ENCODE peak calls at places on chromosomes 12 and 14, in five cellular contexts. T is stomach, L is ovary, Y is body of pancreas, U is pancreas. K is an unnamed sample.

GRCh38 chr12:121314441-121314840 is 17.9 kb upstream of the CAMKK2 start:
- DNase-seq in L (no peak), T (no peak), Y (no peak), U (no peak), K (no peak)

GRCh38 chr12:69991683-69992297 is 166.8 kb downstream of the MYRFL start:
- DNase-seq in Y (no peak), L (no peak), T (no peak), U (no peak), K (no peak)

GRCh38 chr14:91244501-91244901 is at the start of gene GPR68:
- DNase-seq in T (peak), Y (no peak), L (no peak), U (peak), K (peak)

GRCh38 chr14:50573862-50574261 is 13.9 kb downstream of the ATL1 start:
- DNase-seq in Y (no peak), U (no peak), T (no peak), L (no peak), K (no peak)

GRCh38 chr14:35406811-35407630 is 2.5 kb upstream of the NFKBIA start:
- DNase-seq in L (no peak), Y (no peak), U (no peak), T (no peak), K (peak)

GRCh38 chr12:24045816-24046257 is 96.4 kb upstream of the SOX5 start:
- DNase-seq in T (no peak), U (no peak), Y (no peak), L (no peak), K (peak)

GRCh38 chr12:13289644-13290285 is 93.2 kb downstream of the EMP1 start:
- DNase-seq in U (no peak), T (no peak), L (no peak), Y (no peak), K (no peak)

GRCh38 chr14:54762296-54762695 is 140.3 kb downstream of the GCH1 start:
- DNase-seq in U (no peak), T (no peak), Y (no peak), L (no peak), K (peak)

GRCh38 chr12:109738209-109738608 is 24.6 kb downstream of the FAM222A start:
- DNase-seq in Y (peak), L (no peak), U (peak), T (peak), K (no peak)

GRCh38 chr14:93219103-93219726 is 12.2 kb downstream of the UBR7 start:
- DNase-seq in U (peak), T (peak), Y (peak), L (no peak), K (peak)

GRCh38 chr14:96502621-96503251 is 554 bp downstream of the PAPOLA start:
- DNase-seq in T (peak), Y (peak), L (peak), U (peak), K (peak)

GRCh38 chr14:65850429-65851145 is 438.1 kb downstream of the FUT8 start:
- DNase-seq in U (no peak), L (no peak), Y (no peak), T (no peak), K (no peak)

GRCh38 chr12:1695836-1696670 is 5.2 kb downstream of the ADIPOR2 start:
- DNase-seq in Y (no peak), T (no peak), U (no peak), L (no peak), K (no peak)

GRCh38 chr12:110042260-110042659 is 6.1 kb downstream of the C12orf76 start:
- DNase-seq in L (no peak), U (no peak), Y (no peak), T (no peak), K (no peak)

GRCh38 chr14:68011629-68012028 is 192.1 kb downstream of the RAD51B start:
- DNase-seq in L (no peak), U (no peak), Y (no peak), T (no peak), K (peak)

GRCh38 chr12:105977256-105978051 is 161.3 kb downstream of the NUAK1 start:
- DNase-seq in L (no peak), Y (no peak), U (no peak), T (no peak), K (peak)

GRCh38 chr14:37903561-37904191 is 304.0 kb upstream of the SSTR1 start:
- DNase-seq in U (no peak), T (no peak), Y (peak), L (no peak), K (peak)

GRCh38 chr12:48744251-48745008 is 27.9 kb upstream of the CCNT1 start:
- DNase-seq in T (no peak), Y (no peak), L (no peak), U (no peak), K (no peak)

GRCh38 chr12:104632724-104633181 is 176.0 kb downstream of the CHST11 start:
- DNase-seq in U (no peak), T (no peak), L (no peak), Y (no peak), K (peak)

GRCh38 chr14:103023881-103024473 is 33.4 kb downstream of the CDC42BPB start:
- DNase-seq in U (no peak), Y (no peak), T (no peak), L (no peak), K (peak)

GRCh38 chr12:82694970-82695369 is 8.3 kb downstream of the TMTC2 start:
- DNase-seq in L (no peak), T (no peak), Y (no peak), U (no peak), K (peak)

GRCh38 chr14:85702937-85703336 is 173.0 kb downstream of the FLRT2 start:
- DNase-seq in L (no peak), Y (no peak), U (no peak), T (no peak), K (peak)

GRCh38 chr14:83463500-83464098 is 1929.9 kb upstream of the SEL1L start:
- DNase-seq in T (peak), L (no peak), Y (peak), U (peak), K (peak)

GRCh38 chr14:97266653-97267052 is 469.5 kb downstream of the VRK1 start:
- DNase-seq in L (no peak), U (no peak), T (no peak), Y (no peak), K (peak)

GRCh38 chr12:269216-269615 is 6.6 kb upstream of the SLC6A13 start:
- DNase-seq in L (peak), Y (no peak), U (no peak), T (no peak), K (peak)

GRCh38 chr12:91406920-91407341 is 224.3 kb upstream of the DCN start:
- DNase-seq in L (no peak), U (peak), T (no peak), Y (no peak), K (peak)

GRCh38 chr14:62792578-62792977 is 252.7 kb downstream of the KCNH5 start:
- DNase-seq in T (no peak), U (no peak), Y (no peak), L (no peak), K (no peak)

GRCh38 chr14:71076472-71076871 is 169.2 kb downstream of the PCNX1 start:
- DNase-seq in L (no peak), Y (no peak), T (no peak), U (no peak), K (no peak)

DNA sequence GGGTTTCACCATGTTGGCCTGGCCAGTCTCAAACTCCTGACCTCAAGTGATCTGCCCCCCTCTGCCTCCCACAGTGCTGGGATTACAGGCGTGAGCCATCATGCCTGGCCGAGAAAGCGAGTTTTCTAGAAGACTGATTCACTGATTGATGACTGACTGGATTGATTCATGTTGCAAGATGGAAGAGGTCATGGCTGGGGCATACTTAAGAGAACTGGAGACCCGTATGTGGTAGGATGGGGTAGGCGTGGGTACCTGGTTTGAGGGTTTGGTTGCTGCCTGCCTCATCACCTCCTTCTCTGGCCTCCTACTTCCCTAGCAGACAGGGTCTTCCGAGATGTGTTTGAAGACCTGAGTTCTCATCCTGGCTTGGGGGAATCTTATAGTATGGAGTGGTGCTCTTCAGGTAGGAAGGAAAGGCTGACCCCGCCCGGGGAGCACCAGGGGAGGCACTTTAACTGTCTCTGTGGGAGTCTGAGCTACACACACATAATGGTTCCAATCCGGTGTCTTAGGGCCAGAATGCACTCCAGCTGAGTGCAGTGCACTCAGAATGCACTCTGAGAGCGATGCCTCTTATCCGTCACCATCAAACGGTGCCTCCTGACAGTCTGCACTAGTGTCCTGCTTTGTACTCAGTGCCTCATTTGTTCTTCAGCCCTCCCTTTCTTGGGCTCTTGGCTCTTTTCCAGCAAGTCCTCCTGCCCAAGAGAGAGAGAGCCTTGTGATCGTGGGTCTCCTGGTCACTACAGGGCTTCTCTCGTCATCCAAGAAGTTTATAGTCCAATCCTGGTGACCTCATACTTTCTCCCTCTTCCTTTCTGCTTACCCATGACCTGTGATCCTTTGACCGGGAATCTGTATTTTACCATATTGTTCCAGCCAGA is 19.7 kb downstream of the PLEKHG3 start:
- DNase-seq in U (no peak), Y (no peak), L (no peak), T (no peak), K (no peak)
- H3K4me3 ChIP-seq in U (no peak), Y (no peak), L (no peak), T (no peak), K (no peak)

DNA sequence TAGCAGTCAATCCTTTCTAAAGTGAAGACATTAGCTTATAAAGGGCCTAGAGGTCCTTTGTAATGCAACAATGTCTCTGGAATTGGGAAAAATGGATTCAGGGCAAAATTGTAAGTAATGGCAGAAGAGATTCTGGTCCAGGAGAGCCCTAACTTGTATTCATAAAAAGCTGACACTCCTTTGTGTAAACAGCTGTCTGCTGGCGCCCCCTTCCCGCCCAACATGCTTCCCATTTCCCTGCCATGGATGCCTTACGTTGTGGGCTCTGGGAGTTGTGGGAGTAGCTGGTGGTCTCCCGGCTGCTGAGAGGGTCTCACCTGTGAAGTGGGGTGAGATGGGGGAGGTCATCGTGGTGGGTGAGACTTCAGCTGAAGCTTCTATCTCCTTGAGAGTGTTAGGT is 2.3 kb downstream of the ACRBP start:
- DNase-seq in U (no peak), L (peak), T (no peak), Y (no peak), K (no peak)
- TF ChIP-seq CTCF in U (no peak), L (no peak), T (no peak), Y (no peak), K (peak)

GRCh38 chr14:30303350-30303749 is 255.6 kb upstream of the G2E3 start:
- DNase-seq in U (no peak), L (no peak), Y (no peak), T (no peak), K (no peak)
- H3K4me3 ChIP-seq in U (no peak), L (no peak), Y (no peak), T (no peak), K (no peak)

GRCh38 chr12:51887476-51888315 is at the start of gene ANKRD33:
- DNase-seq in U (no peak), T (peak), Y (peak), L (no peak), K (peak)

GRCh38 chr12:51890511-51891171 is 2.7 kb downstream of the ANKRD33 start:
- DNase-seq in U (no peak), L (no peak), T (no peak), Y (no peak), K (no peak)

GRCh38 chr12:51890135-51890464 is 2.2 kb downstream of the ANKRD33 start:
- DNase-seq in U (no peak), T (no peak), L (no peak), Y (no peak), K (no peak)

GRCh38 chr12:51888316-51889215 is 663 bp downstream of the ANKRD33 start:
- DNase-seq in L (no peak), U (no peak), Y (no peak), T (no peak), K (no peak)

DNA sequence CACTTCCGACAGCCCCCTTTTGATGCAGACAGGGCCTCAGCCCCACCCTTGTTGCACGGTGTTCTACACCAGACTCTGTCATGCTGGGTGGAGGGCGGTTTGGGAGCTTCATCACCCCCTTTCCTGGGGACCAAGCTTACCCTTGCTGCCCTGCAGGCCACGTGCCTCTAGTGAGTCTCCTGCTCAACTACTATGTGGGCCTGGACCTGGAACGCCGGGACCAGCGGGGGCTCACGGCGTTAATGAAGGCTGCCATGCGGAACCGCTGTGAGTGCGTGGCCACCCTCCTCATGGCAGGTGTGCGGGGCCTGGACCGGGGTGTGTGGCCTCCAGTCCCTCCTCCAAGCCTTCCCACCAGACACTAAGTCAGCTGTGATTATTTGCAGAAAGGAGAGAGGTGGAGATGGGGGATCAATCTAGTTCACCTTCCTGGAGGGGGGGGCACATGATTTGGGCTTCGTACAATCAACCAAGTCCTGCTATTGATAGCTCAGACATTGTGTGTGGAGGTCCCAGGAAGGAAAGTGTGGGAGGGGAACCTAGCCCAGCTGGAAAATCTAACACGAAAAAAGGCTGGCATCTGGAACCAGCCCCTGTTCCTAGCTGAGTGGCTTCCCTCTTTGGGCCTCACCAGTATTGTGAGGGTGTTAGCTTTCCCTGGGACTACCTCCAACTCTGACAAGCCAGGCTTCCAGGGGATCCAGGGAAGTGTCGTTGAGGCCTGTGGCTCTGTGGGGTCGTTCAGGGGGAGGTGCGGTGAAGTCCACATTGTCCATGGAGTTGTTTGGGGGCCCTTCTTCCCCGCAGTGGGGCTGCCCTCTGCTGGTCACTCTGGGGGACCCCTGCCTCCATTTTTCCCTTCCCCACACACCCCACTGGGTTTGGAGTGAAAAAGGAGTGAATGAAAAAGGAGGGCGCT is 1.6 kb downstream of the ANKRD33 start:
- DNase-seq in Y (no peak), L (no peak), T (no peak), U (no peak), K (no peak)
- TF ChIP-seq CTCF in Y (no peak), L (no peak), T (no peak), U (no peak), K (peak)

DNA sequence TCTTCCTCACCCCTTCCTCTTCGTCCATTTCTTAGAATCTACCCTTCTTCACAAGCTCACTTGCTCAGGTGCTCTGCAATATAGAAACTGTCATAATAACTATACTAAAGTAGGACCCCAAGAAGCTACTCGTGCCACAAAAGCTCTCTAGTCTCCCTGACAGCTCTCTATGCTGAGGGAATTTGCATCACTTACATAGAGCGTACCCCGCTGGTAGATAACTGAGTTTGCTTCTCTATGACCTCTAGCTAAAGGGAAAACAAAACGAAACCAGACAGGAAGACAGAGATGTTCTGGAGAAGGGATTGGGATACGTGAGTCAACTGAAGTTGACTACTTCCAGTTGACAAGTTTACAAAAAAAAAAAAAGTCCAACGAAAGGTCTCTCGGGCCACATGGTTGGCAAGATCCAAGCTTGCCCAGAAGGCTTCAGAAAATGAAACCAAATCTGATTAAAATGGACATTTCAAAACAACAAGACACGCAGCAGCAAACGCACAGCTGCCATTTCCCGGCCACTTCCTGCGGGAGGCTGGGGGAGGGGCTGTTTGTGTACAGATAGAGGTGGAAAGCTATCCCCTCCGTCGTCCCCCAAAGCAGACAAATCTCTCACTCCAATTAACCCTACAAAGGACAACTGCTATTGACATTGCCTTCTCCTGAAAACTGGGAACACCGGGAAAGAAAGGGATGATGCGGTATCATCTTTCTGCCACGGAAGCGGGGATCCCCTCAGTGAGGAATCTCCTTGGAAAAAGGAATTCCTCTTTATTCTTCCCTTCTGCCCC is 1.3 kb downstream of the BAZ2A start:
- DNase-seq in U (peak), T (peak), L (peak), Y (peak), K (peak)
- H3K4me3 ChIP-seq in U (peak), T (peak), L (peak), Y (peak), K (peak)

K was measured in choroid plexus epithelial cell.